ENCODE peak calls at places on chromosomes 16 and 17, in four cellular contexts. C, M, E and S are unnamed samples.

GRCh38 chr16:50597563-50598255 is 49.5 kb downstream of the NKD1 start:
- DNase-seq in C (no peak), M (no peak), E (no peak), S (no peak)

GRCh38 chr17:45063198-45063597 is 2.1 kb downstream of the NMT1 start:
- DNase-seq in C (no peak), M (no peak), E (no peak), S (no peak)

GRCh38 chr17:7330099-7331015 is 1.2 kb upstream of the NEURL4 start:
- DNase-seq in C (peak; percentile 96), M (peak; percentile 92), E (peak; percentile 70), S (peak; percentile 88)

GRCh38 chr17:57953219-57953618 is 2.0 kb downstream of the CUEDC1 start:
- DNase-seq in C (no peak), M (no peak), E (no peak), S (no peak)

GRCh38 chr17:1577186-1577585 is 14.6 kb upstream of the PITPNA start:
- DNase-seq in C (peak; percentile 83), M (no peak), E (peak; percentile 89), S (no peak)

GRCh38 chr16:57791156-57791902 is 11.0 kb downstream of the KIFC3 start:
- DNase-seq in C (no peak), M (no peak), E (no peak), S (no peak)

GRCh38 chr16:72042157-72042660 is 12.1 kb upstream of the HP start:
- DNase-seq in C (no peak), M (no peak), E (no peak), S (no peak)

GRCh38 chr16:35325936-35326335 is 1866.5 kb downstream of the TP53TG3F start:
- DNase-seq in C (no peak), M (no peak), E (no peak), S (no peak)

GRCh38 chr16:65842067-65842466 is 524.4 kb upstream of the CDH5 start:
- DNase-seq in C (no peak), M (no peak), E (peak; percentile 19), S (no peak)

GRCh38 chr17:79019631-79020584 is 4.1 kb upstream of the C1QTNF1 start:
- DNase-seq in C (no peak), M (no peak), E (peak; percentile 78), S (peak; percentile 23)

GRCh38 chr17:72477529-72477928 is 356.7 kb downstream of the SOX9 start:
- DNase-seq in C (no peak), M (no peak), E (no peak), S (no peak)

GRCh38 chr17:47305302-47305923 is 18.3 kb upstream of the EFCAB13 start:
- DNase-seq in C (no peak), M (no peak), E (peak; percentile 93), S (no peak)

GRCh38 chr17:651596-651995 is 63.0 kb downstream of the VPS53 start:
- DNase-seq in C (no peak), M (no peak), E (no peak), S (no peak)

GRCh38 chr17:68771867-68772515 is 170.8 kb upstream of the FAM20A start:
- DNase-seq in C (no peak), M (no peak), E (peak; percentile 75), S (peak; percentile 24)

GRCh38 chr16:55257971-55258613 is 65.9 kb upstream of the IRX6 start:
- DNase-seq in C (peak; percentile 80), M (peak; percentile 92), E (peak; percentile 26), S (peak; percentile 49)

GRCh38 chr16:64158941-64159588 is 962.8 kb downstream of the CDH11 start:
- DNase-seq in C (no peak), M (no peak), E (no peak), S (no peak)
- H3K27ac ChIP-seq in C (no peak overlapping the region), M (no peak overlapping the region), E (no peak overlapping the region), S (no peak overlapping the region)

GRCh38 chr17:81160306-81160705 is 5.0 kb upstream of the PVALEF start:
- DNase-seq in C (no peak), M (no peak), E (no peak), S (no peak)
- H3K23ac ChIP-seq in C (no peak overlapping the region), M (no peak overlapping the region), E (no peak overlapping the region), S (no peak overlapping the region)

GRCh38 chr16:52547834-52548215 is 882 bp upstream of the TOX3 start:
- DNase-seq in C (no peak), M (no peak), E (no peak), S (no peak)
- H3K27ac ChIP-seq in C (no peak overlapping the region), M (no peak overlapping the region), E (no peak overlapping the region), S (peak overlapping the region; percentile 60)

GRCh38 chr17:64203630-64204029 is 59.4 kb downstream of the TEX2 start:
- DNase-seq in C (no peak), M (no peak), E (no peak), S (no peak)
- H3K23ac ChIP-seq in C (no peak overlapping the region), M (no peak overlapping the region), E (no peak overlapping the region), S (no peak overlapping the region)

GRCh38 chr16:67021321-67021720 is 7.6 kb upstream of the CBFB start:
- DNase-seq in C (no peak), M (no peak), E (no peak), S (no peak)
- H3K27ac ChIP-seq in C (no peak overlapping the region), M (no peak overlapping the region), E (no peak overlapping the region), S (no peak overlapping the region)